ENCODE peak calls at places on chromosomes 5 and 9, in four cellular contexts. F is GM23338, E is gastrocnemius medialis, R is spleen. A is an unnamed sample.

GRCh38 chr9:5800969-5801738 is 31.8 kb downstream of the ERMP1 start:
- DNase-seq in F (no peak), E (no peak), R (no peak), A (no peak)

GRCh38 chr5:16737173-16737572 is 120.4 kb upstream of the RETREG1 start:
- DNase-seq in R (no peak), E (no peak), F (no peak), A (no peak)

GRCh38 chr9:90773593-90773992 is 28.0 kb upstream of the SYK start:
- DNase-seq in R (no peak), E (no peak), F (peak; percentile 39), A (no peak)

GRCh38 chr9:87068177-87068845 is 121.0 kb upstream of the GAS1 start:
- DNase-seq in F (no peak), R (no peak), E (no peak), A (no peak)

GRCh38 chr9:131799177-131799823 is 59.4 kb upstream of the RAPGEF1 start:
- DNase-seq in R (no peak), F (peak; percentile 88), E (no peak), A (no peak)

GRCh38 chr9:13690595-13690994 is 411.1 kb upstream of the MPDZ start:
- DNase-seq in R (no peak), E (no peak), F (no peak), A (no peak)

GRCh38 chr9:127029548-127029947 is 92.9 kb downstream of the ANGPTL2 start:
- DNase-seq in E (no peak), R (no peak), F (no peak), A (no peak)

GRCh38 chr5:66329078-66329477 is 185.0 kb downstream of the SREK1 start:
- DNase-seq in F (no peak), R (no peak), E (no peak), A (no peak)

GRCh38 chr5:147234825-147235635 is at the start of gene STK32A:
- DNase-seq in F (peak; percentile 93), R (no peak), E (no peak), A (no peak)

GRCh38 chr5:31036407-31036806 is 157.1 kb upstream of the CDH6 start:
- DNase-seq in E (no peak), F (no peak), R (no peak), A (no peak)

GRCh38 chr9:113221800-113222481 is 597 bp downstream of the SLC31A1 start:
- DNase-seq in R (no peak), E (no peak), F (no peak), A (no peak)

GRCh38 chr5:131164161-131164930 is 710 bp downstream of the HINT1 start:
- DNase-seq in E (peak; percentile 32), R (peak; percentile 93), F (peak; percentile 75), A (peak; percentile 81)

GRCh38 chr5:15026011-15026481 is 154.5 kb upstream of the ANKH start:
- DNase-seq in E (no peak), R (no peak), F (no peak), A (no peak)

GRCh38 chr5:15021286-15022046 is 149.9 kb upstream of the ANKH start:
- DNase-seq in R (no peak), F (no peak), E (no peak), A (no peak)

GRCh38 chr5:15023846-15024245 is 152.3 kb upstream of the ANKH start:
- DNase-seq in F (no peak), E (no peak), R (no peak), A (no peak)

GRCh38 chr5:15023266-15023665 is 151.7 kb upstream of the ANKH start:
- DNase-seq in R (no peak), E (no peak), F (no peak), A (no peak)

DNA sequence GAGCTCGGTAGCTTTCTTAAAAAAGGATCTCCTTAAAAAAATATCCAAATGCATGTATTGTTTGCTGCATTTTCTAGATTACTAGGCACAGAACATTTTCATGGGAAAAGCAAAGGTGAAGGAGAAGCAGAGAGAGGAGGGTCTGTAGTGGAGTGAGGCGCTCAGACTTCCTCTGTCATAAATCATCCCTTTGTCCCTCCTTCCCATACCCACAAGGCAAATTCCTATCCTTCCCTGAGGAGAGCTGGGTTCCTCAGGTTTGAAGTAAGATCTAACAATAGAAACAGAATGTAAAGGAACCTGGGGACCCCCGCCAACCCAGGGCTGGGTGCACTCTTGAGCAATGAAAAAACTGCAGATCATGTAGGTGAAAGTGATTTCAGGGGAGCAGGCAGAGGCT is 149.2 kb upstream of the ANKH start:
- DNase-seq in F (no peak), R (no peak), E (no peak), A (no peak)
- H3K27ac ChIP-seq in F (no peak overlapping the region), R (no peak overlapping the region), E (no peak overlapping the region), A (no peak overlapping the region)

DNA sequence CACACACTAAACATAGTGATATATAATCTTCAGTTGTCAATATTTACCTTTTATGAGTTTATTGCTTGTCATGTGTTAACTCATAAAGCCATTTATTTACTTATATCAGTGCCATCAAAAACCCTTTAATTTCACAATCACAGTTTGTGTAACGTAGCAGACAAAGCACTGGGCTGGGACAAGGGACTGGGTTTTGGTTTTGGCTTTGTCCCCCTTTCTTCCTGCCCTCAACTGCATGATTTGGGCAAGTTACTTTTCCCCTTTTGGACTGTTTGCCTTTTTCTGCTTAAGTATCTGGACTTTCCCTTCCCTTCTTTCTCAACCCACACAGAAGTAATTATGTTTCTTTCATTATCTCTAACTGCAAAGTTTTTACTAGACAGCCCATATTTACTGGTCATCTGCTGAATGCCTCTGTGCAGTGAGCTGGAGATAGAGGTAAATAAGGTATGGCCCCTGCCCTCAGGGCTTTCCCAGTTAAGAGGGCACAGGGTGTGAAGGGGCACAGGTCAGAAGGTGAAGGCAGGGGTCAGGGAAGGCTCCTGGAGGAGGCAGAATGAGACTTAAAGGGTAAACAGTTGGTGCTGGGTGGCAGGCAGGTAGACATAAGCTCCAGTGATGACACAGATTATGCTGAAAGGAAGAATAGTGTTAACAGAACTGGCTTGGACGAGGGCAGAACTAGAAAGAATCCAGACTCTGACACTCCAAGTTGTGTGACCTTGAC is 14.8 kb upstream of the NR3C1 start:
- DNase-seq in E (no peak), F (no peak), R (no peak), A (no peak)
- H3K4me3 ChIP-seq in E (no peak overlapping the region), F (no peak overlapping the region), R (no peak overlapping the region), A (no peak overlapping the region)

GRCh38 chr5:73183000-73183399 is 10.0 kb downstream of the TMEM174 start:
- DNase-seq in R (no peak), E (no peak), F (no peak), A (no peak)
- TF ChIP-seq CTCF in R (no peak), E (no peak), F (no peak), A (no peak)

DNA sequence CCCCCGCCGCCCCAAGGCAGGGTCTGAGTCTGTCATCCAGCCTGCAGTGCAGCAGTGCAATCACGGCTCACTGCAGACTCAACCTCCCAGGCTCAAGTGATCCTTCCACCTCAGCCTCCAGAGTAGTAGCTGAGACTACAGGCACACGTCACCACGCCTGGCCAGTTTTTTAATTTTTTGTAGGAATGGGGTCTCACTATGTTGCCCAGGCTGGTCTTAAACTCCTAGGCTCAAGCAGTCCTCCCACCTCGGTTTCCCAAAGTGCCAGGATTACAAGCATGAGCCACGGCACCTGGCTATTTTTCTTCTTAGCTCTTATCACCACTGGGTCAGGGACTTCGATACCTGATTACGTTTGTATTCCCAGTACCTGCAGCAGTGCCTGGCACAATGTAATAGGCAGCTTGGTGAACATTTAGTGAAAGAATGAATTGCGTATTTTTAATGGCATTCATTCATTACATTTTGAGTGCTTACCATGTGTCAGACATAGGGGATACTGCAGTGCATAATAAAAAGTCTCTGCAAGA is 10.3 kb downstream of the LARP1 start:
- DNase-seq in F (no peak), R (no peak), E (no peak), A (no peak)
- H3K27ac ChIP-seq in F (peak overlapping the region; percentile 63), R (no peak overlapping the region), E (no peak overlapping the region), A (no peak overlapping the region)

DNA sequence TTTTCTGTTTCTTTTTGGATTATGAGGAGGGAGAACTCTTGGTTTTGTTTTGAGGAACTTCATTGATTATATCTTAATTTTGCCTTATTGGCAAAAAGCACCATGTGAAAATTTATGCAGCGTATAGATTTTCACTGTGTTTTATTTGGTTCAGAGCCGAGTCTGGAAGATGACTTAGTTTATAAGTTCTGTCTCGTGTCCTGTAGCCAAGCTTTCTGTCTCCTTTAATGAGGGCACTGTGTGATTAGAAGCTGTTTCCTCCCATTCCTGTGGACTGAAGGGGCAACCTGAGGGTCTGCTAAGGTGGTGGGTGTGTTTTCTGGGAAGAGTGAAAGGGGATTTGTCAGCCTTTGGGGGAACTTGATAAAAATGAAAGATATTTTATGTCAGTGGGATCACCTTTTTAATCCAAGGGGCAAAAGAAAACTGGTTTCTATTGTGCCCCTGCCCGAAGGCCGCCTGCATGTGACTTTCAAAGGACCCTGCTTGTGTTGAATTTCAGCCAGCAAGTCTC is 262.1 kb downstream of the FANCC start:
- DNase-seq in F (no peak), E (no peak), R (no peak), A (no peak)
- H3K4me3 ChIP-seq in F (no peak overlapping the region), E (peak overlapping the region; percentile 26), R (no peak overlapping the region), A (no peak overlapping the region)

GRCh38 chr5:172646716-172647285 is 5.7 kb downstream of the NEURL1B start:
- DNase-seq in F (peak; percentile 77), E (no peak), R (peak; percentile 35), A (no peak)
- TF ChIP-seq CTCF in F (peak; percentile 53), E (no peak), R (no peak), A (peak; percentile 41)

GRCh38 chr9:134800791-134801339 is 79.7 kb upstream of the FCN2 start:
- DNase-seq in F (no peak), R (no peak), E (peak; percentile 13), A (no peak)
- H3K27ac ChIP-seq in F (no peak overlapping the region), R (no peak overlapping the region), E (no peak overlapping the region), A (no peak overlapping the region)

A was measured in RWPE2.